ENCODE peak calls at places on chromosomes 16 and 17, in ten cellular contexts. Q is NB4, T is astrocyte of the cerebellum, P is mucosa of descending colon, Y is A549, A is neural progenitor cell, L is Caco-2, B is colonic mucosa, V is heart left ventricle, H is astrocyte of the spinal cord. O is an unnamed sample.

GRCh38 chr17:68461122-68461539 is 3.8 kb upstream of the WIPI1 start:
- DNase-seq in Q (peak; percentile 46), T (no peak), P (no peak), Y (no peak), A (no peak), L (no peak), B (no peak), V (no peak), H (no peak), O (no peak)

GRCh38 chr17:44628234-44629188 is 27.8 kb upstream of the MEIOC start:
- DNase-seq in Q (no peak), T (no peak), P (peak; percentile 5), Y (no peak), A (peak; percentile 96), L (no peak), B (peak; percentile 25), V (peak; percentile 49), H (peak; percentile 13), O (peak; percentile 63)

GRCh38 chr17:76546556-76547182 is 6.8 kb downstream of the PRCD start:
- DNase-seq in Q (no peak), T (peak; percentile 87), P (no peak), Y (no peak), A (no peak), L (no peak), B (no peak), V (no peak), H (peak; percentile 86), O (peak; percentile 96)

GRCh38 chr16:81987706-81988105 is 23.6 kb downstream of the SDR42E1 start:
- DNase-seq in Q (no peak), T (no peak), P (no peak), Y (no peak), A (no peak), L (no peak), B (no peak), V (no peak), H (no peak), O (no peak)

GRCh38 chr16:4314532-4315184 is 1.2 kb upstream of the GLIS2 start:
- DNase-seq in Q (peak; percentile 53), T (no peak), P (no peak), Y (peak; percentile 77), A (peak; percentile 55), L (peak; percentile 58), B (peak; percentile 23), V (peak; percentile 59), H (peak; percentile 55), O (peak; percentile 57)

GRCh38 chr16:63625141-63625540 is 1496.7 kb downstream of the CDH11 start:
- DNase-seq in Q (no peak), T (no peak), P (no peak), Y (no peak), A (no peak), L (no peak), B (no peak), V (no peak), H (no peak), O (peak; percentile 9)

GRCh38 chr17:19646788-19647696 is 1.5 kb upstream of the ALDH3A2 start:
- DNase-seq in Q (peak; percentile 64), T (no peak), P (no peak), Y (no peak), A (peak; percentile 21), L (peak; percentile 36), B (peak; percentile 40), V (no peak), H (peak; percentile 18), O (peak; percentile 26)

GRCh38 chr16:12158428-12158827 is 181.9 kb downstream of the SNX29 start:
- DNase-seq in Q (no peak), T (peak; percentile 85), P (no peak), Y (no peak), A (no peak), L (no peak), B (no peak), V (no peak), H (peak; percentile 90), O (peak; percentile 62)

DNA sequence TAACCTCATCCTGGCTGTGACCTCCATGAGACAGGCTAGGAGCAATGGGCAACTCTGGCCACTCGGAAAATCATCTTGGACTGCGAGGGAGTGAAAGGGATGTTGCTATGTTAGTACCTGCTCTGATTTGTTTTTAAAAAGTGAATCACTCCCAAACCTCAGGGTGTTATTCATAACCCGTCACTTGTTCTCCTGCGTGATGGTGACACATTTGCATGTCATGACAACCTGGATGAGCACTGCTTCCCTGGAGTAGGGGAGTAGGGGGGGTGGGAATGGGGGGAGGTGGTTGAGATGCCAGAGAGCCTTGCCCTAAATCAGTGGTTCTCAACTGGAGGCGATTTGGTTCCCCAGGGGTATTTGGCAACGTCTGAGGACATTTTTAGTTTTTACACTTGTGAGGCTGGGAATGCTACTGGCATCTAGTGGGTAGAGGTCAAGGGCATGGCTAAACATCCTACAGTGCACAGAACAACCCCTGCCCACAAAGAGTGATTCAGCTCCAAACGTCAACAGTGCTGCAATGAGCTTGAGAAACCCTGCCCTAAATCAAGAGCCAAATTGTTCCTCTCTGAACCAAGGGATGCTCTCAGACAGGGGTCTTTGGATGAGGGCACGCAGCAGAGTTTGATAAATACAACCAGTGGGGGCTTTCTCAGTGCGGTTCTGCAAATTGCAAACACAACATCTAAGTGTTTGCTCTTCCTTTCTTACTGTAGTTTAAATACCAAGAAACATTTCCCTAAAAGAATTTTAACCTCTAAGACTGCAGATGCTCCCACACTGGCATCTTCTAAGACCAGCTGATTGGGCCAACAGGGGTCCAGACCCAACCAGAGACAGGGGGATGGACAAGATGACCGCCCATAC is 241.9 kb downstream of the SOX9 start:
- DNase-seq in Q (no peak), T (no peak), P (no peak), Y (peak; percentile 55), A (no peak), L (no peak), B (no peak), V (no peak), H (peak; percentile 82), O (peak; percentile 78)
- H3K4me3 ChIP-seq in Q (no peak overlapping the region), T (no peak overlapping the region), P (no peak overlapping the region), Y (no peak overlapping the region), A (no peak overlapping the region), L (no peak overlapping the region), B (no peak overlapping the region), V (no peak overlapping the region), H (no peak overlapping the region), O (no peak overlapping the region)

GRCh38 chr16:2008009-2008526 is 1.6 kb downstream of the ZNF598 start:
- DNase-seq in Q (peak; percentile 86), T (no peak), P (peak; percentile 56), Y (no peak), A (no peak), L (no peak), B (peak; percentile 71), V (no peak), H (peak; percentile 39), O (peak; percentile 68)

GRCh38 chr16:2007081-2007836 is 2.4 kb downstream of the ZNF598 start:
- DNase-seq in Q (no peak), T (no peak), P (no peak), Y (no peak), A (no peak), L (no peak), B (no peak), V (no peak), H (no peak), O (no peak)

GRCh38 chr16:2009302-2009711 is 314 bp downstream of the ZNF598 start:
- DNase-seq in Q (peak; percentile 47), T (no peak), P (no peak), Y (no peak), A (no peak), L (peak; percentile 33), B (no peak), V (no peak), H (no peak), O (no peak)

GRCh38 chr16:2008631-2009301 is 855 bp downstream of the ZNF598 start:
- DNase-seq in Q (peak; percentile 68), T (no peak), P (no peak), Y (no peak), A (no peak), L (peak; percentile 26), B (peak; percentile 52), V (no peak), H (no peak), O (peak; percentile 53)

DNA sequence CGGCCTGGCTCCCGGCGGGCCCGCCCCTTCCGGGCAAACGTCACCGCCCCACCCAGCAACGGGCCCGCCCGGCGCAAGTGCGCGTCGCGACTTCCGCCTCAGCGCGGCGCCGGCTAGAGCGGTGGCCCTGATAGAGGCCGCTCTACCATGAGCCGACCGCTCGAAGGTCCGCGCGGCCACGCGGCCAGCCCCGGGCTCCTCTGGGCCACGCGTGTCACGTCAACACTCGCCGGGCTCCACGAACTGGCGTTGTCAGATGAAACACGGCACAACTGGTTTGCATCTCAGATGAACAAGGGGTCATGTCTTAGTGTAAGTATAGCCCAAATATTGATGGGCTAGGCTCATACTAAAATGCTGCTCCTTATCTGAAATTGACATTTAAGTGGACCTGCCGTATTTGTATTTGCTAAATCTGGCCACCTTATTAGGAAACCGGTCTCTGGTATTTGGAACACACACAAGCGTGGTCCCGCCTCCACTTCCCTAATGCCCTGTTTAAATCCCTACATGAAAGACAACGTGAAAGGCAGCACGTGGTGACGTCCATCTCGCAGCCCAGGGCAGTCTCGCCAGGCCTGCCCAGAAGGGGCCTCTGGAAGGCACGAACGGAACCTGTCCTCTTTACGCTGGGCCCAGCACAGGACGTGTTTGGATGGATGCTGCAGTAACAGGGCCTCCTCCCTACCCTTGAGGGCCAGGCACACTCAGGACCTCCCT is at the start of gene ZNF598:
- DNase-seq in Q (peak; percentile 89), T (peak; percentile 33), P (peak; percentile 84), Y (peak; percentile 84), A (peak; percentile 96), L (peak; percentile 88), B (peak; percentile 79), V (peak; percentile 90), H (peak; percentile 86), O (peak; percentile 90)
- TF ChIP-seq CTCF in Q (no peak), T (no peak), P (no peak), Y (no peak), A (no peak), L (no peak), B (no peak), V (no peak), H (no peak), O (no peak)

GRCh38 chr16:30740364-30741251 is 7.6 kb upstream of the PHKG2 start:
- DNase-seq in Q (no peak), T (peak; percentile 35), P (peak; percentile 96), Y (peak; percentile 92), A (no peak), L (peak; percentile 92), B (peak; percentile 97), V (peak; percentile 91), H (peak; percentile 74), O (peak; percentile 86)

GRCh38 chr16:30737794-30738648 is 10.2 kb upstream of the PHKG2 start:
- DNase-seq in Q (no peak), T (no peak), P (no peak), Y (no peak), A (no peak), L (no peak), B (no peak), V (no peak), H (no peak), O (no peak)

GRCh38 chr16:30741461-30741914 is 6.7 kb upstream of the PHKG2 start:
- DNase-seq in Q (no peak), T (peak; percentile 71), P (peak; percentile 51), Y (peak; percentile 93), A (no peak), L (peak; percentile 56), B (peak; percentile 70), V (no peak), H (peak; percentile 84), O (peak; percentile 76)

GRCh38 chr16:30738984-30739951 is 9.0 kb upstream of the PHKG2 start:
- DNase-seq in Q (no peak), T (no peak), P (no peak), Y (no peak), A (no peak), L (no peak), B (no peak), V (no peak), H (no peak), O (no peak)

DNA sequence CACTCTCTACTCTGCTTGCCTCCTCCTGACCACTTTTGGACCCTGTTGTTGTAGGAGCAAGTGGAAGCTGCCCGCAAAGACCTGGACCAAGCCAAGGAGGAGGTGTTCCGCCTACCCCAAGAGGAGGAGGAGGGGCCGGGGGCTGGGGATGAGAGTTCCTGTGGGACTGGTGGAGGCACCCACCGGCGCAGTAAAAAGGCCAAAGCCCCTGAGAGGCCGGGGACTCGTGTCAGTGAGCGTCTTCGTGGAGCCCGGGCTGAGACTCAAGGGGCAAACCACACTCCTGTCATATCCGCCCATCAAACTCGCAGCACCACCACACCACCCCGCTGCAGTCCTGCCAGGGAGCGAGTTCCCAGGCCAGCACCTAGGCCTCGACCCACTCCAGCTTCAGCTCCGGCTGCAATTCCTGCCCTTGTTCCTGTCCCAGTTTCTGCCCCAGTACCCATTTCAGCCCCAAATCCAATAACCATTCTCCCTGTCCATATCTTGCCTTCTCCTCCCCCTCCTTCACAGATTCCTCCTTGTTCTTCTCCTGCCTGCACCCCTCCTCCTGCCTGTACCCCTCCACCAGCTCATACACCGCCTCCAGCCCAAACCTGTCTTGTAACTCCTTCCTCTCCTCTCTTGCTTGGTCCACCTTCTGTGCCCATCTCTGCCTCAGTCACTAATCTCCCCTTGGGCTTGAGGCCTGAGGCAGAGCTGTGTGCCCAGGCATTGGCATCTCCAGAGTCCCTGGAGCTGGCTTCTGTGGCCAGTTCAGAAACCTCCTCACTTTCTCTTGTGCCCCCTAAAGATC is 11.0 kb upstream of the PHKG2 start:
- DNase-seq in Q (no peak), T (no peak), P (no peak), Y (no peak), A (no peak), L (no peak), B (no peak), V (no peak), H (no peak), O (no peak)
- H3K4me3 ChIP-seq in Q (no peak overlapping the region), T (no peak overlapping the region), P (no peak overlapping the region), Y (no peak overlapping the region), A (no peak overlapping the region), L (no peak overlapping the region), B (no peak overlapping the region), V (no peak overlapping the region), H (no peak overlapping the region), O (no peak overlapping the region)

GRCh38 chr17:10616502-10617119 is 40.5 kb downstream of the MYH3 start:
- DNase-seq in Q (peak; percentile 80), T (peak; percentile 53), P (peak; percentile 91), Y (peak; percentile 91), A (peak; percentile 88), L (peak; percentile 73), B (peak; percentile 84), V (peak; percentile 73), H (peak; percentile 61), O (peak; percentile 81)
- TF ChIP-seq CTCF in Q (peak; percentile 98), T (peak; percentile 99), P (peak; percentile 99), Y (peak; percentile 82), A (peak; percentile 98), L (peak; percentile 81), B (peak; percentile 99), V (peak; percentile 97), H (peak; percentile 100), O (peak; percentile 99)

O was measured in cardiac fibroblast.